ENCODE peak calls at places on chromosome 9, in six cellular contexts. J is uterus; I is CD4-positive, alpha-beta memory T cell; B is Panc1; Q is heart left ventricle; K is kidney. O is an unnamed sample. For H3K4me1, the result is how much of the 10 kb centered on the place peaks cover.

GRCh38 chr9:94791431-94791830 is 64.9 kb downstream of the AOPEP start:
- DNase-seq in K (no peak), I (no peak), J (no peak), B (no peak), Q (no peak), O (no peak)

GRCh38 chr9:34262971-34263370 is 66.1 kb downstream of the KIF24 start:
- DNase-seq in K (no peak), J (no peak), B (no peak), I (no peak), Q (no peak), O (no peak)

GRCh38 chr9:126628146-126628545 is 14.4 kb downstream of the LMX1B start:
- DNase-seq in I (no peak), K (no peak), J (no peak), B (no peak), Q (no peak), O (no peak)

GRCh38 chr9:134858051-134858841 is 22.4 kb upstream of the FCN2 start:
- DNase-seq in K (peak), B (no peak), Q (peak), J (no peak), I (no peak), O (no peak)

GRCh38 chr9:77038281-77039036 is 19.0 kb downstream of the FOXB2 start:
- DNase-seq in B (no peak), K (no peak), Q (no peak), I (no peak), J (no peak), O (no peak)

GRCh38 chr9:113892861-113893491 is 16.9 kb downstream of the ZNF618 start:
- DNase-seq in B (no peak), Q (no peak), K (no peak), J (no peak), I (no peak), O (no peak)

GRCh38 chr9:105064248-105065118 is 136.5 kb upstream of the ABCA1 start:
- DNase-seq in J (peak), I (no peak), K (peak), Q (peak), B (peak), O (no peak)

GRCh38 chr9:103798620-103799019 is 295.5 kb upstream of the SMC2 start:
- DNase-seq in K (no peak), J (no peak), Q (no peak), B (no peak), I (no peak), O (no peak)

GRCh38 chr9:38066167-38066906 is 2.7 kb downstream of the SHB start:
- DNase-seq in Q (no peak), I (no peak), K (no peak), J (no peak), B (no peak), O (no peak)

GRCh38 chr9:6428940-6429889 is 16.2 kb downstream of the UHRF2 start:
- DNase-seq in J (no peak), K (no peak), B (no peak), I (peak), Q (no peak), O (no peak)

GRCh38 chr9:113851860-113852259 is 24.2 kb upstream of the ZNF618 start:
- DNase-seq in J (no peak), I (no peak), B (no peak), Q (no peak), K (no peak), O (no peak)

GRCh38 chr9:113349434-113350337 is at the start of gene BSPRY:
- DNase-seq in K (no peak), I (peak), B (no peak), Q (no peak), J (no peak), O (no peak)

GRCh38 chr9:104993291-104993963 is 65.5 kb upstream of the ABCA1 start:
- DNase-seq in Q (peak), B (no peak), I (peak), J (peak), K (peak), O (no peak)

GRCh38 chr9:120917989-120918630 is 8.5 kb downstream of the TRAF1 start:
- DNase-seq in B (no peak), J (no peak), Q (no peak), I (no peak), K (no peak), O (no peak)
- H3K4me1 ChIP-seq in B (under half), J (under half), Q (under half), I (half or more), K (under half), O (under half)

DNA sequence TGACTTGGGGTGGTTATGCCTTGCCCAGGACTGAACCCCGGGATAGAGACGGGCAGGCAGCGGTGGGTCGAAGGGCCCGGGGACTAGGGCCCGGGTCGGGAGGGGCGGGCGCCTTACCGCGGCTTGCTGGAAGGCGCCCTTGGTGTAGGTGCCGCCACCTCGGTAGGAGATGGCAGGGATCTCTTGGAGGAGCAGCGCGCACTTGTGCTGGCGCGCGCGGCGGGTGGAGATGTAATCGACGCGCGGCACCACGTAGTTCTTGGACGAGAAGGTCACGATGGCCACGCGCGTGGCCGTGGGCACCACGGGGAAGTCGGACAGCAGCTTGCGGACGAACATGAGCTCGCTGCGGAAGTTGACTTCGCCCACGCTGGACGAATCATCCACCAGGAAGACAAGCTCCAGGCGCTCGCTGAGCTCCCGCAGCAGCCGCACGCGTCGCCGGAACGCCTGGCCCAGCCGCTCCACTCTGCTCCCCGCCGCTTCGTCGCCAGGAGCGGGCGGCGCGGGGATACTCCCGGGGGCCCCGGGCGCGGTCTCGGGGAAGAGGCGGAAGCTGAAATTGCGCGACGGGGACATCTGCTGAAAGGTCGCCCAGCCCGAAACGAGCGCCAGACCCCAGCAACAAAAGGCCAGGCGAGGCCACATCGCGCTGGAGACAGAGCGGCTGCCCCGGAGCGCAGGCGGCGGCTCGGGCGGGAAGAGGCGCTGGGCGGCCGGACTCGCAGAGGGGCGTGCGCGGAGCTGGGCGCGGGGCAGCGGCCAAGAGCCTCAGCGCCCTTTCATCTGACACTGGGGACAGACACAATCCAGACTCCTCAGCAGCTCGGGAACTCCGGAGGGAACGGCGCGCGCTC is at the start of gene SVEP1:
- DNase-seq in K (peak), B (no peak), Q (peak), J (peak), I (no peak), O (no peak)
- H3K27ac ChIP-seq in K (peak), B (no peak), Q (peak), J (peak), I (no peak), O (no peak)

GRCh38 chr9:21686738-21687137 is 115.7 kb upstream of the MTAP start:
- DNase-seq in B (no peak), J (no peak), Q (no peak), K (no peak), I (no peak), O (no peak)

GRCh38 chr9:21683484-21684175 is 118.8 kb upstream of the MTAP start:
- DNase-seq in B (peak), K (no peak), Q (no peak), I (no peak), J (no peak), O (no peak)

GRCh38 chr9:21685502-21685901 is 116.9 kb upstream of the MTAP start:
- DNase-seq in I (no peak), J (no peak), K (no peak), Q (no peak), B (no peak), O (no peak)

GRCh38 chr9:21684231-21684630 is 118.2 kb upstream of the MTAP start:
- DNase-seq in I (no peak), Q (no peak), B (no peak), K (no peak), J (no peak), O (no peak)

DNA sequence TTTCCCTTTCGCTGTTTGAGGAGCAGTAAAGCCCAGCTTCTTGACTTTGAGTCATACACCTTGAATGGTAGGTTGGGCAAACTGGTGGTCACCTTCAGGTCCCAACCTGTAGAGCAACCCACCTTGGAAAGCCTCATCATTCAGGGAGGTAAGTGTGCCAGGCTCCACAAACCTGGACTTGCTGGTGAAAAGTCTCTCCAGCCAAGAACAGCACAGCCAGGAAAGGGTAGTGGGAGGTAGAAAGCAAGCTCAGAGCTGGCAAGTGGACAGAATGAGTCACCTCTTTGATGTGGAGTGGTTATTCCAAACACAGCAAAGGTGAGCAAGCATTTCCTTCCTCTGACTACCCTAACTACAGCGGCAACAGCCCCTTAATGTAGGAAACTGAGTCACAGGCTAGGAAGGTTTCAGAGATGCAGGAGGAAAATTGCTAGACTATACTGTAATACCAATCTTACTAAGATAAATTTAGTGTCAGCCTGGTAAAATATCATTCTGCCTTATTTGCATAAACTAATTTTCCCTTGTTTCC is 117.5 kb upstream of the MTAP start:
- DNase-seq in Q (no peak), J (no peak), K (no peak), B (peak), I (no peak), O (no peak)
- H3K4me3 ChIP-seq in Q (no peak), J (no peak), K (no peak), B (peak), I (no peak), O (no peak)

GRCh38 chr9:96340707-96341106 is 38.7 kb upstream of the HSD17B3 start:
- DNase-seq in I (no peak), B (no peak), J (no peak), K (no peak), Q (no peak), O (no peak)

GRCh38 chr9:96342553-96343245 is 40.7 kb upstream of the HSD17B3 start:
- DNase-seq in Q (no peak), K (no peak), J (no peak), I (no peak), B (no peak), O (no peak)

GRCh38 chr9:96333958-96334357 is 32.0 kb upstream of the HSD17B3 start:
- DNase-seq in I (no peak), J (no peak), B (no peak), K (no peak), Q (no peak), O (no peak)

GRCh38 chr9:96338299-96338698 is 36.3 kb upstream of the HSD17B3 start:
- DNase-seq in K (no peak), B (no peak), I (no peak), Q (no peak), J (no peak), O (no peak)
- H3K4me1 ChIP-seq in K (under half), B (under half), I (under half), Q (under half), J (under half), O (under half)

O was measured in iPS DF 6.9.